ENCODE peak calls at places on chromosomes 5 and 9, in four cellular contexts. One of them, this sample, is unnamed.

GRCh38 chr5:50967388-50968039 is 301.1 kb downstream of the PARP8 start:
- DNase-seq in heart right ventricle: no peak
- DNase-seq in NCI-H774: no peak
- DNase-seq in chondrocyte: no peak
- DNase-seq in this sample: no peak

GRCh38 chr9:126549246-126550006 is 64.3 kb upstream of the LMX1B start:
- DNase-seq in heart right ventricle: no peak
- DNase-seq in NCI-H774: no peak
- DNase-seq in chondrocyte: no peak
- DNase-seq in this sample: no peak

GRCh38 chr9:76396144-76396543 is 1.9 kb upstream of the RFK start:
- DNase-seq in heart right ventricle: no peak
- DNase-seq in NCI-H774: no peak
- DNase-seq in chondrocyte: no peak
- DNase-seq in this sample: no peak

GRCh38 chr9:130268521-130269131 is 3.1 kb downstream of the HMCN2 start:
- DNase-seq in heart right ventricle: no peak
- DNase-seq in NCI-H774: peak; percentile 69
- DNase-seq in chondrocyte: peak; percentile 53
- DNase-seq in this sample: no peak

GRCh38 chr9:89842267-89842768 is 237.5 kb downstream of the GADD45G start:
- DNase-seq in heart right ventricle: no peak
- DNase-seq in NCI-H774: no peak
- DNase-seq in chondrocyte: no peak
- DNase-seq in this sample: no peak

GRCh38 chr5:99438619-99439018 is 509.8 kb upstream of the CHD1 start:
- DNase-seq in heart right ventricle: no peak
- DNase-seq in NCI-H774: no peak
- DNase-seq in chondrocyte: no peak
- DNase-seq in this sample: no peak

GRCh38 chr9:91419222-91420191 is 4.1 kb downstream of the NFIL3 start:
- DNase-seq in heart right ventricle: no peak
- DNase-seq in NCI-H774: no peak
- DNase-seq in chondrocyte: no peak
- DNase-seq in this sample: no peak

GRCh38 chr5:123945548-123945947 is 433.6 kb downstream of the CSNK1G3 start:
- DNase-seq in heart right ventricle: no peak
- DNase-seq in NCI-H774: no peak
- DNase-seq in chondrocyte: no peak
- DNase-seq in this sample: no peak

GRCh38 chr9:20988061-20988460 is 43.4 kb downstream of the HACD4 start:
- DNase-seq in heart right ventricle: no peak
- DNase-seq in NCI-H774: no peak
- DNase-seq in chondrocyte: no peak
- DNase-seq in this sample: no peak

GRCh38 chr5:72296251-72296650 is 23.8 kb downstream of the MRPS27 start:
- DNase-seq in heart right ventricle: no peak
- DNase-seq in NCI-H774: no peak
- DNase-seq in chondrocyte: no peak
- DNase-seq in this sample: no peak

GRCh38 chr5:74017786-74018211 is 391.8 kb downstream of the ARHGEF28 start:
- DNase-seq in heart right ventricle: no peak
- DNase-seq in NCI-H774: no peak
- DNase-seq in chondrocyte: no peak
- DNase-seq in this sample: no peak

GRCh38 chr9:83706703-83707517 is 848 bp downstream of the UBQLN1 start:
- DNase-seq in heart right ventricle: peak; percentile 44
- DNase-seq in NCI-H774: no peak
- DNase-seq in chondrocyte: no peak
- DNase-seq in this sample: peak; percentile 58

GRCh38 chr9:29741169-29741568 is 2167.9 kb upstream of the C9orf72 start:
- DNase-seq in heart right ventricle: no peak
- DNase-seq in NCI-H774: no peak
- DNase-seq in chondrocyte: no peak
- DNase-seq in this sample: no peak

GRCh38 chr9:38015267-38015666 is 53.8 kb downstream of the SHB start:
- DNase-seq in heart right ventricle: no peak
- DNase-seq in NCI-H774: no peak
- DNase-seq in chondrocyte: no peak
- DNase-seq in this sample: no peak

GRCh38 chr9:134215709-134216448 is 51.5 kb upstream of the RNU6ATAC start:
- DNase-seq in heart right ventricle: peak; percentile 47
- DNase-seq in NCI-H774: no peak
- DNase-seq in chondrocyte: peak; percentile 78
- DNase-seq in this sample: no peak

GRCh38 chr9:27888661-27889295 is 315.5 kb upstream of the C9orf72 start:
- DNase-seq in heart right ventricle: no peak
- DNase-seq in NCI-H774: no peak
- DNase-seq in chondrocyte: no peak
- DNase-seq in this sample: no peak

GRCh38 chr5:138664276-138664943 is 88.8 kb upstream of the CTNNA1 start:
- DNase-seq in heart right ventricle: no peak
- DNase-seq in NCI-H774: no peak
- DNase-seq in chondrocyte: no peak
- DNase-seq in this sample: no peak

GRCh38 chr9:3526903-3527652 is 1.3 kb upstream of the RFX3 start:
- DNase-seq in heart right ventricle: no peak
- DNase-seq in NCI-H774: peak; percentile 67
- DNase-seq in chondrocyte: no peak
- DNase-seq in this sample: peak; percentile 64

GRCh38 chr5:59174248-59174844 is 591.5 kb downstream of the RAB3C start:
- DNase-seq in heart right ventricle: no peak
- DNase-seq in NCI-H774: peak; percentile 37
- DNase-seq in chondrocyte: no peak
- DNase-seq in this sample: peak; percentile 24

GRCh38 chr9:104743377-104743985 is 4.0 kb upstream of the NIPSNAP3A start:
- DNase-seq in heart right ventricle: no peak
- DNase-seq in NCI-H774: peak; percentile 41
- DNase-seq in chondrocyte: no peak
- DNase-seq in this sample: peak; percentile 41

GRCh38 chr5:160685695-160686094 is 166.3 kb downstream of the ATP10B start:
- DNase-seq in heart right ventricle: no peak
- DNase-seq in NCI-H774: no peak
- DNase-seq in chondrocyte: no peak
- DNase-seq in this sample: no peak

GRCh38 chr5:78005021-78005785 is 229.1 kb upstream of the TBCA start:
- DNase-seq in heart right ventricle: no peak
- DNase-seq in NCI-H774: peak; percentile 90
- DNase-seq in chondrocyte: no peak
- DNase-seq in this sample: no peak

GRCh38 chr9:99635032-99635431 is 186.7 kb upstream of the NR4A3 start:
- DNase-seq in heart right ventricle: no peak
- DNase-seq in NCI-H774: no peak
- DNase-seq in chondrocyte: no peak
- DNase-seq in this sample: no peak

GRCh38 chr9:93309889-93310425 is 126.0 kb downstream of the WNK2 start:
- DNase-seq in heart right ventricle: no peak
- DNase-seq in NCI-H774: no peak
- DNase-seq in chondrocyte: no peak
- DNase-seq in this sample: no peak

GRCh38 chr9:75186767-75187380 is 98.6 kb downstream of the OSTF1 start:
- DNase-seq in heart right ventricle: no peak
- DNase-seq in NCI-H774: no peak
- DNase-seq in chondrocyte: no peak
- DNase-seq in this sample: no peak

GRCh38 chr5:9712506-9713285 is 82.5 kb upstream of the TAS2R1 start:
- DNase-seq in heart right ventricle: no peak
- DNase-seq in NCI-H774: no peak
- DNase-seq in chondrocyte: no peak
- DNase-seq in this sample: no peak

GRCh38 chr5:166369817-166370216 is 1921.6 kb upstream of the WWC1 start:
- DNase-seq in heart right ventricle: no peak
- DNase-seq in NCI-H774: peak; percentile 70
- DNase-seq in chondrocyte: no peak
- DNase-seq in this sample: no peak

GRCh38 chr9:37943329-37944265 is 39.7 kb upstream of the SLC25A51 start:
- DNase-seq in heart right ventricle: peak; percentile 31
- DNase-seq in NCI-H774: no peak
- DNase-seq in chondrocyte: no peak
- DNase-seq in this sample: no peak

GRCh38 chr5:79020861-79021561 is 35.9 kb upstream of the ARSB start:
- DNase-seq in heart right ventricle: peak; percentile 32
- DNase-seq in NCI-H774: no peak
- DNase-seq in chondrocyte: no peak
- DNase-seq in this sample: peak; percentile 13

GRCh38 chr5:109585012-109585599 is 104.6 kb upstream of the MAN2A1 start:
- DNase-seq in heart right ventricle: no peak
- DNase-seq in NCI-H774: no peak
- DNase-seq in chondrocyte: no peak
- DNase-seq in this sample: no peak

GRCh38 chr9:127664678-127665507 is 41.9 kb upstream of the CFAP157 start:
- DNase-seq in heart right ventricle: no peak
- DNase-seq in NCI-H774: no peak
- DNase-seq in chondrocyte: no peak
- DNase-seq in this sample: no peak

This sample was measured in effector memory CD8-positive, alpha-beta T cell.